ENCODE peak calls at places on chromosome 19, in seven cellular contexts. B is endothelial cell; S is activated CD4-positive, alpha-beta T cell treated with anti-CD3 and anti-CD28 coated beads, Interleukin-2, amount 50 U/mL, for 1 hour; F is SHP77 treated with DMSO at 0.1 percent for 48 hours; N is activated CD4-positive, CD25-positive, alpha-beta regulatory T cell; K is fibroblast of the conjunctiva; C is stimulated activated CD8-positive, alpha-beta memory T cell treated with anti-CD3 and anti-CD28 coated beads, Interleukin-15, amount 100 ng/mL, for 24 hours. V is an unnamed sample.

GRCh38 chr19:7109678-7110289 is 40.3 kb downstream of the ZNF557 start:
- DNase-seq in N (no peak), B (no peak), C (no peak), F (no peak), S (no peak), K (no peak), V (no peak)

GRCh38 chr19:42074513-42075363 is 1.2 kb upstream of the ZNF574 start:
- DNase-seq in F (no peak), K (no peak), B (no peak), S (no peak), N (no peak), C (no peak), V (no peak)

GRCh38 chr19:11195169-11195568 is 2.2 kb downstream of the KANK2 start:
- DNase-seq in S (no peak), C (no peak), F (no peak), B (no peak), K (no peak), N (no peak), V (no peak)

GRCh38 chr19:17777840-17778620 is 16.9 kb upstream of the B3GNT3 start:
- DNase-seq in N (no peak), F (peak; percentile 23), S (peak; percentile 29), K (no peak), B (peak; percentile 60), C (peak; percentile 27), V (no peak)

GRCh38 chr19:48926909-48927308 is 6.6 kb upstream of the DHDH start:
- DNase-seq in F (no peak), S (no peak), B (no peak), N (no peak), K (peak; percentile 87), C (no peak), V (peak; percentile 95)

GRCh38 chr19:11482384-11483050 is 1.7 kb upstream of the ELAVL3 start:
- DNase-seq in B (peak; percentile 78), K (peak; percentile 36), N (peak; percentile 81), C (peak; percentile 89), S (peak; percentile 82), F (peak; percentile 59), V (peak; percentile 32)

GRCh38 chr19:33273881-33274662 is 28.3 kb downstream of the CEBPA start:
- DNase-seq in N (no peak), K (peak; percentile 77), S (no peak), B (peak; percentile 31), F (no peak), C (no peak), V (peak; percentile 34)

GRCh38 chr19:48798937-48799336 is 11.9 kb downstream of the BCAT2 start:
- DNase-seq in S (no peak), N (no peak), C (no peak), F (no peak), K (no peak), B (no peak), V (no peak)

GRCh38 chr19:28737021-28737525 is 475.9 kb downstream of the UQCRFS1 start:
- DNase-seq in F (no peak), S (no peak), K (peak; percentile 31), B (no peak), N (no peak), C (no peak), V (peak; percentile 2)

GRCh38 chr19:9406798-9407352 is 28.5 kb downstream of the ZNF266 start:
- DNase-seq in C (peak; percentile 25), K (peak; percentile 72), B (no peak), F (peak; percentile 38), S (peak; percentile 32), N (peak; percentile 1), V (peak; percentile 55)

GRCh38 chr19:42121036-42121621 is 11.1 kb downstream of the POU2F2 start:
- DNase-seq in F (no peak), C (no peak), N (no peak), K (no peak), B (no peak), S (no peak), V (no peak)

GRCh38 chr19:2775556-2776430 is 7.3 kb downstream of the SGTA start:
- DNase-seq in B (no peak), S (peak; percentile 68), K (no peak), F (no peak), N (peak; percentile 36), C (no peak), V (no peak)

GRCh38 chr19:1052349-1052967 is 12.6 kb downstream of the ABCA7 start:
- DNase-seq in S (no peak), C (no peak), K (no peak), B (no peak), N (no peak), F (no peak), V (no peak)

GRCh38 chr19:56146904-56147303 is 5.8 kb downstream of the ZNF444 start:
- DNase-seq in C (no peak), B (no peak), K (no peak), F (no peak), N (no peak), S (no peak), V (no peak)

GRCh38 chr19:39679056-39679790 is 23.5 kb downstream of the LGALS16 start:
- DNase-seq in S (no peak), F (no peak), K (no peak), C (peak; percentile 7), B (no peak), N (no peak), V (no peak)

GRCh38 chr19:50301607-50301971 is 27.6 kb downstream of the KCNC3 start:
- DNase-seq in N (no peak), K (no peak), C (no peak), F (no peak), S (no peak), B (no peak), V (no peak)

GRCh38 chr19:28705008-28705407 is 507.9 kb downstream of the UQCRFS1 start:
- DNase-seq in S (no peak), C (no peak), N (no peak), F (no peak), K (peak; percentile 67), B (no peak), V (peak; percentile 21)

GRCh38 chr19:58474291-58474996 is 1.7 kb upstream of the ZNF446 start:
- DNase-seq in C (no peak), K (no peak), F (no peak), B (no peak), N (no peak), S (no peak), V (peak; percentile 42)

GRCh38 chr19:58555920-58556632 is 1.2 kb upstream of the CHMP2A start:
- DNase-seq in N (no peak), B (no peak), F (no peak), C (no peak), K (no peak), S (no peak), V (no peak)

GRCh38 chr19:17441241-17442135 is 7.0 kb downstream of the TMEM221 start:
- DNase-seq in B (peak; percentile 40), N (no peak), F (no peak), S (no peak), K (no peak), C (no peak), V (no peak)

GRCh38 chr19:48341006-48341405 is 15.7 kb downstream of the EMP3 start:
- DNase-seq in F (no peak), B (no peak), K (no peak), S (no peak), C (no peak), N (no peak), V (no peak)

GRCh38 chr19:40392894-40393517 is 3.0 kb upstream of the HIPK4 start:
- DNase-seq in S (no peak), K (no peak), F (no peak), B (no peak), N (no peak), C (no peak), V (no peak)

GRCh38 chr19:33066543-33066942 is 1.9 kb upstream of the RHPN2 start:
- DNase-seq in N (no peak), S (no peak), C (no peak), B (no peak), K (no peak), F (no peak), V (no peak)

GRCh38 chr19:10006335-10006708 is 4.0 kb downstream of the COL5A3 start:
- DNase-seq in F (no peak), S (no peak), N (no peak), K (peak; percentile 16), B (no peak), C (no peak), V (no peak)

GRCh38 chr19:37492213-37492612 is 14.5 kb upstream of the ZNF793 start:
- DNase-seq in K (no peak), S (no peak), B (no peak), N (no peak), C (no peak), F (no peak), V (no peak)

GRCh38 chr19:5967571-5967970 is 10.4 kb downstream of the RANBP3 start:
- DNase-seq in K (no peak), B (no peak), S (no peak), C (no peak), N (no peak), F (no peak), V (no peak)

GRCh38 chr19:54573330-54573872 is at the start of gene LILRA2:
- DNase-seq in N (no peak), K (no peak), C (no peak), F (no peak), S (no peak), B (no peak), V (no peak)

GRCh38 chr19:4328243-4328990 is 10.2 kb downstream of the STAP2 start:
- DNase-seq in S (peak; percentile 87), K (peak; percentile 94), F (no peak), N (peak; percentile 90), C (peak; percentile 97), B (peak; percentile 96), V (peak; percentile 94)

GRCh38 chr19:55257461-55258411 is 1.1 kb downstream of the PPP6R1 start:
- DNase-seq in K (no peak), F (no peak), N (no peak), B (peak; percentile 23), S (peak; percentile 27), C (no peak), V (no peak)